ENCODE peak calls at places on chromosomes 16 and 17, in five cellular contexts. Y is IMR-90, B is H1, M is neuronal stem cell, U is mesenchymal stem cell. O is an unnamed sample.

GRCh38 chr17:66915204-66915611 is 49.3 kb upstream of the CACNG4 start:
- DNase-seq in Y (no peak), B (no peak), M (no peak), U (no peak), O (peak; percentile 71)

GRCh38 chr16:3878610-3879009 is 1.9 kb downstream of the CREBBP start:
- DNase-seq in Y (peak; percentile 38), B (no peak), M (no peak), U (no peak), O (no peak)

GRCh38 chr16:66275795-66276428 is 90.6 kb upstream of the CDH5 start:
- DNase-seq in Y (peak; percentile 76), B (peak; percentile 77), M (no peak), U (peak; percentile 80), O (peak; percentile 71)

GRCh38 chr17:8847891-8848290 is 19.6 kb downstream of the PIK3R6 start:
- DNase-seq in Y (no peak), B (no peak), M (no peak), U (no peak), O (peak; percentile 16)

GRCh38 chr17:82400830-82401229 is 17.3 kb upstream of the HEXD start:
- DNase-seq in Y (no peak), B (no peak), M (no peak), U (no peak), O (no peak)

GRCh38 chr17:48335858-48336500 is 94.0 kb downstream of the SKAP1 start:
- DNase-seq in Y (peak; percentile 71), B (no peak), M (peak; percentile 58), U (peak; percentile 83), O (no peak)

GRCh38 chr16:55735120-55735781 is 79.5 kb downstream of the SLC6A2 start:
- DNase-seq in Y (no peak), B (no peak), M (no peak), U (no peak), O (peak; percentile 5)

GRCh38 chr16:35748621-35749252 is 2289.3 kb downstream of the TP53TG3F start:
- DNase-seq in Y (no peak), B (no peak), M (no peak), U (no peak), O (no peak)

GRCh38 chr17:5780476-5780875 is 196.2 kb upstream of the NLRP1 start:
- DNase-seq in Y (peak; percentile 79), B (no peak), M (no peak), U (peak; percentile 77), O (no peak)

GRCh38 chr17:64491995-64492394 is 4.9 kb downstream of the POLG2 start:
- DNase-seq in Y (peak; percentile 47), B (no peak), M (no peak), U (peak; percentile 49), O (no peak)

GRCh38 chr16:89746043-89746442 is 24.7 kb downstream of the ZNF276 start:
- DNase-seq in Y (no peak), B (no peak), M (no peak), U (no peak), O (no peak)

GRCh38 chr17:69961488-69962145 is 113.4 kb upstream of the KCNJ16 start:
- DNase-seq in Y (peak; percentile 47), B (peak; percentile 48), M (no peak), U (no peak), O (peak; percentile 73)

GRCh38 chr17:48597775-48598631 is 4.4 kb upstream of the HOXB5 start:
- DNase-seq in Y (peak; percentile 88), B (no peak), M (no peak), U (peak; percentile 95), O (no peak)

GRCh38 chr17:59370580-59371299 is 39.3 kb downstream of the YPEL2 start:
- DNase-seq in Y (no peak), B (no peak), M (peak; percentile 53), U (no peak), O (no peak)

GRCh38 chr17:57697891-57698708 is 47.0 kb downstream of the CCDC182 start:
- DNase-seq in Y (no peak), B (peak; percentile 37), M (no peak), U (no peak), O (no peak)

GRCh38 chr16:27318399-27319256 is 4.9 kb downstream of the IL4R start:
- DNase-seq in Y (peak; percentile 48), B (no peak), M (no peak), U (peak; percentile 89), O (no peak)

GRCh38 chr16:66358231-66358630 is 8.3 kb upstream of the CDH5 start:
- DNase-seq in Y (no peak), B (no peak), M (no peak), U (no peak), O (no peak)

GRCh38 chr17:13010959-13011358 is 6.9 kb downstream of the ELAC2 start:
- DNase-seq in Y (no peak), B (no peak), M (no peak), U (no peak), O (no peak)

GRCh38 chr17:27798376-27798775 is 2.0 kb downstream of the NOS2 start:
- DNase-seq in Y (no peak), B (no peak), M (no peak), U (no peak), O (no peak)

GRCh38 chr16:83615553-83615952 is 192.2 kb upstream of the HSBP1 start:
- DNase-seq in Y (peak; percentile 48), B (no peak), M (no peak), U (peak; percentile 43), O (no peak)

GRCh38 chr16:49278944-49279725 is 2.5 kb downstream of the CBLN1 start:
- DNase-seq in Y (no peak), B (peak; percentile 66), M (no peak), U (no peak), O (peak; percentile 54)

GRCh38 chr16:16062023-16062932 is 112.9 kb downstream of the ABCC1 start:
- DNase-seq in Y (no peak), B (no peak), M (no peak), U (peak; percentile 41), O (no peak)

GRCh38 chr17:31687505-31688126 is 171.4 kb downstream of the COPRS start:
- DNase-seq in Y (no peak), B (no peak), M (no peak), U (no peak), O (no peak)

GRCh38 chr16:8740775-8741355 is 56.6 kb downstream of the TMEM186 start:
- DNase-seq in Y (no peak), B (no peak), M (no peak), U (no peak), O (no peak)

GRCh38 chr17:81057079-81057730 is 22.3 kb downstream of the BAIAP2 start:
- DNase-seq in Y (no peak), B (no peak), M (no peak), U (peak; percentile 76), O (no peak)

GRCh38 chr16:10564591-10564990 is 15.8 kb downstream of the EMP2 start:
- DNase-seq in Y (no peak), B (no peak), M (no peak), U (no peak), O (no peak)
- H3K9ac ChIP-seq in Y (no peak overlapping the region), B (no peak overlapping the region), M (no peak overlapping the region), U (no peak overlapping the region), O (no peak overlapping the region)

DNA sequence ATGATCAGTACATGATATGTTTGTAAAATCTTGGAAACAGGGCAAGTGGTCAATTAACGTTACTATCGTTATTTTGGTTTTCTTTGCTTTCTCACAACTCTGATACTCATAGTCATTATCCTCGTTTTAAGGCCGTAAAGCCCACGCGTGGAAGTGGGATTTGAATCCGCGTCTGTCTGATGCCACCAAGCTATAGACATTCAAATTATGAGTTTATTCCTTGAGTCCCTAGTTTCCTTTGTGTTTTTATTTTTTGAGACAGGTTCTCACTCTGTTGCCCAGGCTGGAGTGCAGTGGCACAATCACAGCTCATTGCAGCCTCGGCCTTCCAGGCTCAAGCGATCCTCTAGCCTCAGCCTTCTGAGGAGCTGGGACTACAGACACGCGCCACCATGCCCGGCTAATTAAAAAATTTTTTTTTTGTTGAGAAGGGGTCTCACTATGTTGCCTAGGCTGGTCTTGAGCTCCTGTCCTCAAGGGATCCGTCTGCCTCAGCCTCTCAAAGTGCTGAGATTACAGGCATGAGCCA is 1.0 kb downstream of the DCTN5 start:
- DNase-seq in Y (no peak), B (no peak), M (no peak), U (peak; percentile 12), O (no peak)
- H4K8ac ChIP-seq in Y (peak overlapping the region; percentile 1), B (no peak overlapping the region), M (no peak overlapping the region), U (peak overlapping the region; percentile 49), O (no peak overlapping the region)

DNA sequence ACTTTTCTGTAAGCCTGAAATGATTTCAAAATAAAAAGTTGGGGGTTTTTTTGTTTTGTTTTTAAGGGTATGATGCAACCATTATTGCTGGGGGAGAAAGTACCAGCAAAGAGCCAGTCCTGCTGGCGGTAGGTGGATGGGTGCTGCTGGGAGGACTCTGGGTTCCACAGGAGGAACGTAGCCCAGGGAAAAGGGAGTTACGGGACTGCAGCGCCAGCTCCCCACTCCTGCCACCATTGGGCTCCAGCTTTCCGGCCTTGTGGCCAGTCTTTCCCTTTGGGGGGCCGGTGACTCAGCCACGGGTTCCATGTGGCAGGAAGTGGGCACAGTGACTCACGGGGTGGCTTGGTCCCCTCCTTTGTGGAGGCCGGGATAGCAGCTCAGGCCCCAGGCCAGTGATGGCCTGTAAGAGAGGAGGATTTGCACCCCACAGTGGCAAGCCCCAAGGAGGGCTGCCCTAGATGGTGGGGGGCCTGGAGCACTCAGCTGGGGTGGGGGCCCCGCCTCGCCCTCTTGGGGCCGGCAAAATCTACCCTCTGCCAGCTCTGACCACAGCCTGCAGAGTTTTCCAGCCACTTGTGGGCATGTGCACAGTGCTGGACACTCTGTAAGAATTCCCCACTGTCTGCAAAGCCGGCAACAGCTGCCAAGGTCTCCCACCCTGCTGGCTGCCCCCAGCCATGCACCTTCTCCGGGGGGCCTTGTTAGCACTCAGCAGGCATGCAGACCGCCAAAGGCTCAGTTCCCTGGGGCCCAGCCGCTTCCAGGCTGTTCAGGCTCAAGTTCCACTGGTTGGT is 30.4 kb downstream of the SOCS3 start:
- DNase-seq in Y (peak; percentile 77), B (no peak), M (no peak), U (peak; percentile 85), O (no peak)
- H3K4me2 ChIP-seq in Y (peak overlapping the region; percentile 4), B (no peak overlapping the region), M (no peak overlapping the region), U (peak overlapping the region; percentile 27), O (no peak overlapping the region)

GRCh38 chr16:85327731-85328664 is 215.7 kb upstream of the CIBAR2 start:
- DNase-seq in Y (no peak), B (peak; percentile 92), M (peak; percentile 95), U (peak; percentile 82), O (peak; percentile 97)
- H3K9ac ChIP-seq in Y (no peak overlapping the region), B (no peak overlapping the region), M (peak overlapping the region; percentile 64), U (peak overlapping the region; percentile 28), O (no peak overlapping the region)

DNA sequence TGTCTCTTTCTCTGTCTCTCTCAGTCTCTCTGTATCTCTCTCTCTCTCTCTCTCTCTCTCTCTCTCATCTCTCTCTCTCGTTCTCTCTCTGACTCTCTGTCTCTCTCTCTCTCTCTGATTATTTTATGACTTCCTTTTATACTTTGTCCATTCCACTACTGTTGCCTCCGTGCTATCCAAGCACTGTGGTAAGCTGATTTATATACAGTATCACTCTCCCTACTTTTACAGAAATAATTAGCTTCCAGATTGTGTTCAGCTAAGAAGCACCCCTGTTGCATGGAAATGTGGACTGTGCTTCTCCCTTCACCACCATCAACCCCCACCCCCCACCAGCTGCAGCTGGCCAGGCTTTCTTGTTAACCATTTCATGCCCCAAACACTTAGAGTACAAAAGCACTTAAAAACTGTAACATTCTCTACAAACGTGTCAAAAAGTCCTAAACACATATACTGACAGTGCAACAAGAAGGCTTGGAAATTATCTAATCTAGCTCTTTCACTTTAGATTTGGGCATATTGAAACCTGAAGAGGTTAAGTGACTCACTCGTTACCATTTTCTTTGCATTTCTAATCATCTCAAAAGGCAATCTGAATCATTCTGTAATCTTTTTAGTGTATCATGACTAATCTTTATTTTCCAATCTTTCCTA is 11.6 kb upstream of the TMEM100 start:
- DNase-seq in Y (peak; percentile 66), B (no peak), M (no peak), U (peak; percentile 51), O (peak; percentile 39)
- H4K8ac ChIP-seq in Y (no peak overlapping the region), B (no peak overlapping the region), M (no peak overlapping the region), U (no peak overlapping the region), O (no peak overlapping the region)

GRCh38 chr17:77667478-77667877 is 291.0 kb upstream of the TNRC6C start:
- DNase-seq in Y (no peak), B (no peak), M (no peak), U (no peak), O (no peak)
- H3K4me2 ChIP-seq in Y (no peak overlapping the region), B (no peak overlapping the region), M (no peak overlapping the region), U (no peak overlapping the region), O (no peak overlapping the region)

O was measured in H9.